ENCODE peak calls at places on chromosome 15, in six cellular contexts. I is mesothelial cell of epicardium; N is NCI-H524; B is activated CD4-positive, alpha-beta T cell treated with anti-CD3 and anti-CD28 coated beads, Interleukin-2, amount 50 U/mL, for 4 hours; C is activated CD8-positive, alpha-beta memory T cell treated with anti-CD3 and anti-CD28 coated beads for 48 hours; Q is non-pigmented ciliary epithelial cell. U is an unnamed sample.

GRCh38 chr15:91967935-91968605 is 114.6 kb downstream of the SLCO3A1 start:
- DNase-seq in N (no peak), C (no peak), Q (no peak), I (no peak), B (no peak), U (no peak)

GRCh38 chr15:22918056-22918455 is 62.1 kb downstream of the CYFIP1 start:
- DNase-seq in Q (no peak), N (no peak), B (no peak), C (no peak), I (no peak), U (no peak)

GRCh38 chr15:101167791-101168462 is 83.9 kb downstream of the CHSY1 start:
- DNase-seq in N (no peak), C (peak), B (peak), I (no peak), Q (peak), U (peak)

GRCh38 chr15:97995192-97995591 is 34.7 kb downstream of the ARRDC4 start:
- DNase-seq in B (no peak), I (no peak), N (no peak), C (no peak), Q (no peak), U (no peak)

GRCh38 chr15:64807051-64807749 is 18.2 kb downstream of the PIF1 start:
- DNase-seq in I (no peak), C (no peak), N (no peak), B (no peak), Q (no peak), U (no peak)

GRCh38 chr15:52303093-52303772 is 7.6 kb upstream of the MYO5C start:
- DNase-seq in N (no peak), Q (no peak), I (no peak), C (no peak), B (no peak), U (no peak)

GRCh38 chr15:99201410-99202175 is 47.8 kb downstream of the TTC23 start:
- DNase-seq in C (no peak), Q (no peak), I (no peak), B (no peak), N (no peak), U (no peak)

GRCh38 chr15:62469874-62470688 is 305.0 kb upstream of the C2CD4B start:
- DNase-seq in Q (peak), B (no peak), I (no peak), C (no peak), N (no peak), U (no peak)

GRCh38 chr15:85091990-85092389 is 110.3 kb downstream of the PDE8A start:
- DNase-seq in Q (no peak), I (no peak), C (no peak), N (no peak), B (no peak), U (no peak)

GRCh38 chr15:77535845-77536244 is 96.9 kb downstream of the LINGO1 start:
- DNase-seq in N (no peak), C (no peak), I (no peak), B (no peak), Q (no peak), U (no peak)

GRCh38 chr15:36882487-36883108 is 217.8 kb downstream of the MEIS2 start:
- DNase-seq in C (no peak), B (no peak), I (no peak), N (no peak), Q (no peak), U (no peak)

GRCh38 chr15:76636059-76636458 is 269.1 kb downstream of the SCAPER start:
- DNase-seq in Q (no peak), C (no peak), I (no peak), N (no peak), B (no peak), U (no peak)

GRCh38 chr15:70761931-70762468 is 1.4 kb downstream of the UACA start:
- DNase-seq in N (no peak), Q (no peak), I (no peak), C (no peak), B (no peak), U (no peak)

GRCh38 chr15:72195101-72195511 is 2.5 kb downstream of the GRAMD2A start:
- DNase-seq in C (no peak), I (no peak), N (no peak), B (no peak), Q (no peak), U (no peak)

GRCh38 chr15:79896634-79897379 is at the start of gene MTHFS:
- DNase-seq in C (peak), Q (no peak), B (peak), I (peak), N (peak), U (peak)